ENCODE peak calls at places on chromosomes 13 and 19, in six cellular contexts. V, A, Q, G, U and I are unnamed samples.

GRCh38 chr19:28483197-28483596 is 729.8 kb downstream of the UQCRFS1 start:
- DNase-seq in V (no peak), A (no peak), Q (no peak), G (no peak), U (no peak), I (no peak)

GRCh38 chr13:113106666-113107065 is 1.1 kb downstream of the F7 start:
- DNase-seq in V (no peak), A (no peak), Q (no peak), G (no peak), U (no peak), I (no peak)

GRCh38 chr19:56751078-56751489 is 79.5 kb upstream of the ZNF835 start:
- DNase-seq in V (no peak), A (no peak), Q (no peak), G (no peak), U (peak), I (no peak)

GRCh38 chr13:98033277-98034247 is 80.1 kb downstream of the IPO5 start:
- DNase-seq in V (no peak), A (peak), Q (no peak), G (no peak), U (no peak), I (no peak)

GRCh38 chr19:8335343-8336071 is 7.6 kb downstream of the KANK3 start:
- DNase-seq in V (no peak), A (no peak), Q (no peak), G (no peak), U (no peak), I (no peak)

GRCh38 chr19:13574933-13575332 is 68.7 kb upstream of the CACNA1A start:
- DNase-seq in V (no peak), A (no peak), Q (no peak), G (no peak), U (no peak), I (no peak)

GRCh38 chr19:29745253-29745652 is 30.2 kb upstream of the C19orf12 start:
- DNase-seq in V (no peak), A (no peak), Q (no peak), G (no peak), U (no peak), I (no peak)

GRCh38 chr13:51585234-51585672 is 991 bp downstream of the WDFY2 start:
- DNase-seq in V (no peak), A (no peak), Q (no peak), G (no peak), U (no peak), I (no peak)

GRCh38 chr19:10740798-10741197 is 22.9 kb downstream of the DNM2 start:
- DNase-seq in V (no peak), A (peak), Q (no peak), G (no peak), U (no peak), I (no peak)

DNA sequence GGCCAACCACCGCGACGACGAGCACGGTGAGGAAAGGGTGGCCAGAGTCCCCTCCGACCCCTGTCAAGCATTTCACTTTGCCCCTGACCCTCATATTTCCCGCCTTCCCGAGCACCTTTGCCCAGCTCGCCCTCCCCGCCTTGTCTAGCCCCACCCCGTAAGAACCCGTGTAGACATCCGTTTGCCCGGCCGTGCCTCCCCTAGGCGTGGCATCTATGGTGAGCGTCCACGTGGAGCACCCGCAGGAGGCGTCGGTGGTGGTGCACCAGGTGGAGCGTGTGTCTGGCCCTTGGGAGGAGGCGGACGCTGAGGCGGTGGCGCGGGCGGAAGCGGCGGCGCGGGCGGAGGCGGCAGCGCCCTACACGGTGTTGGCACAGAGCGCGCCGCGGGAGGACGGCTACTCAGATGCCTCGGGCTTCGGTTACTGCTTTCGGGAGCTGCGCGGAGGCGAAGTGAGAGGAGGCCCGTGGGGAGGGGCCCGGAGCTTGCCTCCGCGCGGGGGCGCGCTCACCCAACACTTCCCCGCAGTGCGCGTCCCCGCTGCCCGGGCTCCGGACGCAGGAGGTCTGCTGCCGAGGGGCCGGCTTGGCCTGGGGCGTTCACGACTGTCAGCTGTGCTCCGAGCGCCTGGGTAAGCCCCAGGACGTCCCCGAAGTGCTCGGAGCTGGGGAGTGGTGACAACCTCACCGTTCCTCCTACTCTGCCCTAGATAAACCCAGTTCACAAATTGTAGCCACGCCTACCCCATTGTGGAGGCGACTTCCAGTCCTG is 4.2 kb downstream of the LTBP4 start:
- DNase-seq in V (peak), A (peak), Q (peak), G (peak), U (peak), I (peak)
- H3K27ac ChIP-seq in V (peak), A (peak), Q (peak), G (peak), U (no peak), I (peak)

GRCh38 chr19:32333227-32333626 is 12.2 kb upstream of the ZNF507 start:
- DNase-seq in V (no peak), A (no peak), Q (no peak), G (no peak), U (no peak), I (no peak)

GRCh38 chr19:32336259-32337111 is 8.9 kb upstream of the ZNF507 start:
- DNase-seq in V (no peak), A (no peak), Q (no peak), G (no peak), U (peak), I (no peak)

GRCh38 chr19:32339988-32340874 is 5.2 kb upstream of the ZNF507 start:
- DNase-seq in V (peak), A (peak), Q (peak), G (peak), U (peak), I (no peak)

GRCh38 chr19:32342695-32343094 is 2.7 kb upstream of the ZNF507 start:
- DNase-seq in V (no peak), A (no peak), Q (no peak), G (no peak), U (no peak), I (no peak)

DNA sequence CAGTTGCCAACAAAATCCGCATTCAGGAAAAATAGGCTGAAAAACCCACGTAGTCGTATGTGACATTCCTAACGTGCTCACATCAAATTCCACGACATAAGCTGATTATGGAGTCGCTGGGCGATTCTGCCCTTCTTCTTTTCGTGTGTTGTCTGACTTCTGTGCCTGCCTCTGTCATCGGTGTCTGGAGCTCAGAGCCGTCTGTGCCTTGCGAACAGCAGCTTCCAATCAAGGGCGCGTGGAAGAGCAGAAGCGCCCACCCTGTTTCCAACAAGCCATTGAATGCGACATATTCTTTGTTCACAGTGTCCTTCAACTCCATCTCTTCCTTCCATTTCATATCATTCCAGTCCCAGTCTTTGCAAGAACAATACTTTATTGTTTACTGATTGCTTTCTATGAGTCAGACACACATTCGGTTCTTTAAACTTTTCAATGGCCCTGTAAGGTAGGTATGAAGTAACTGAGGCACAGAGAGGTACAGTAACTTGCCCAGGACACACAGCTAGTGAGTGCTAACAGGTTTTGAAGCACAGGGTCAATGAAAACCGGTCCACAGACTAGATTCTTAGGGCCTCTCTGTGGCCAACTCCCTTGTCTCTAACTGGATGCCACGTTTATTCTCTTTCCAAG is 8.1 kb upstream of the ZNF507 start:
- DNase-seq in V (no peak), A (no peak), Q (no peak), G (no peak), U (no peak), I (no peak)
- H3K27ac ChIP-seq in V (no peak), A (no peak), Q (no peak), G (peak), U (no peak), I (no peak)

DNA sequence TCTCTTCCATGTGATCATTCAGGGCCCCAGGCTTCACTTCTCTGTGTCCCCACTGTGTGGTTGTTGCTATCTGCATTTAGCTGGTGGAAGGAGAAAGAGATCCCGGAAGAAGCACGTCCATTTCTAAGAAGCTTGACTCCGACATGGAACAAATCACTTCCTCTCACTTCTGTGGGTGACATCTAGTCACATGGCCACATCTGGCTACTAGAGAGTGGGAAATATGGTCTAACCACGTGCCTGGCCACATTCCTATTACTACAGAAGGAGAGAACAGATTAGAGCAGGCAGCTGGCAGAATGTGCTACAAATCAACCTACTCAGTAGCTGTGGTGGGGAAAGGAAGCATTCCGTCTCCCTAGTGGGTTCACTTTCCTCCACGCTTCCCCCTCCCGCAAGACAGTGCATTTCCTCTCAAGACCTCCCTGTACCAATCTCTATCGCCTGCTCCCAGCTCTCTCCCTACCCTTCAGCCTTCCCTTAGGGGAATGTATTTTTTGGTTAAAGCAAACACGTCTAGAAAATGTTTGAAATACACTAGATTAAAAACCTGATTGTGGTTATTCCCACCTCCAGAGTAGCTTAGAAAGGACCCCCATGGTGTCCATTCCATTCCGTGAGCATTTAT is 7.8 kb upstream of the AMER2 start:
- DNase-seq in V (no peak), A (no peak), Q (no peak), G (no peak), U (no peak), I (no peak)
- H3K27ac ChIP-seq in V (no peak), A (no peak), Q (no peak), G (no peak), U (no peak), I (no peak)

DNA sequence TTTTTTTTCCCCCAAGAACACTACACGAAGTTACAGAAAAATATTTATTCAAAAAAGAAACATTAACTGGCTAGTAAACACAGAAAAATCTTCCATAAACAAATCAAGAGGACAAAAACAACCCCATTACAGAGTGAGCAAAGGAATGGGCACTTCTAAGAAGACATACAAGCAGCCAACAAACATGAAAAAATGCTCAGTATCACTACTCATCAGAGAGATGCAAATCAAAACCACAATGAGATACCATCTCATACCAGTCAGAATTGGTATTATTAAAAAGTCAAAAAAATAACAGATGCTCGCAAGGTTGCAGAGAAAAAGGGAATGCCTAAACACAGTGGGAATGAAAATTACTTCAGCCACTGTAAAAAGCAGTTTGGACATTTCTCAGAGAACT is 131.7 kb downstream of the UGGT2 start:
- DNase-seq in V (no peak), A (no peak), Q (no peak), G (no peak), U (no peak), I (no peak)
- H3K27ac ChIP-seq in V (no peak), A (no peak), Q (no peak), G (no peak), U (no peak), I (no peak)

DNA sequence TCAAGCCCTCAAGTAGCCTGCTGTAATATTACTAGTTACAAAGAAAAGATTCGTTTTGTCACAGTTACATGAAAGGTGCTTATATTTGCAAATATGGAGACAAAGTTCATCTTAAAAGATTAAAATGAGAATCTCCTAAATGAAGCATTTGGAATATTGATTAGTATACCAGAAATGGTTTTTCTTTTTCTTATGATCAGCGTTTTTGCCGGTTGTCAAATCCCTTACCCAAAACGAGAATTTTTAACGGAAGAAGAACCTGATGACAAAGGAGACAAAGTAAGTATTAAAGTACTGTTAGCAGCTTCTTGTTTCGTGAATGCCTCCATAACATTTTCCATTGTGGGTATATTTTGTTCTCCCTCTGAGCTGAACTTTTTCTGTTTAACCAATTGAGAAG is 147.1 kb downstream of the CDK8 start:
- DNase-seq in V (no peak), A (no peak), Q (no peak), G (no peak), U (no peak), I (no peak)
- H3K27ac ChIP-seq in V (no peak), A (no peak), Q (no peak), G (no peak), U (no peak), I (no peak)

DNA sequence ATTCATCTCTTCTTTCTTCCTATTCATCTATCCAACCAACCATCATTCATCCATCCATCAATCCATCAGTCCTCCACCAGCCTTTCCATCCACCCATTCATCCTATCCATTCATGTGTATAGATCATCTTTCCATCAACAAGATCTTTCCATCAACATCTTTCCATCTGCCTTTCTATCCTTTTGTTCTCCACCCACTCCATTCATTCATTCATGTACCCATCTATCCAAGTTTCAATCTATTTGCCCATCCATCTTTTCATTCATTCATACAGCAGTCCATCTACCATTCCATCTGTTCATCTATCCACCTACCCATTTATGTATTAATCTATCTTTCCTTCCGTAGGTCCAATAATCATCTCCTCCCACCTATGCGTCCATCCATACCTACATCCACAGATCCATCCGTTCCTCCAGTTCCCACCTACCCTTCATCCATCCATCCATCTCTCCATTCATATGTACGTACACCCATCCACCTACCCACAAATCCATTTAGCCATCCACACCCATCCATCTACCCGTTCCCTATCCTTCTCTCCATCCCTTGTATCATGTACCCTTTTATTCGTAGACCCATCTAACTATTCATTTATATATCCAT is 53.3 kb downstream of the RYR1 start:
- DNase-seq in V (no peak), A (no peak), Q (no peak), G (no peak), U (no peak), I (no peak)
- H3K27ac ChIP-seq in V (no peak), A (no peak), Q (no peak), G (no peak), U (no peak), I (no peak)

GRCh38 chr13:33725340-33725739 is 92.6 kb upstream of the RFC3 start:
- DNase-seq in V (no peak), A (no peak), Q (no peak), G (no peak), U (no peak), I (no peak)

GRCh38 chr13:33723772-33724435 is 94.0 kb upstream of the RFC3 start:
- DNase-seq in V (peak), A (peak), Q (peak), G (peak), U (peak), I (peak)

GRCh38 chr13:33723365-33723764 is 94.6 kb upstream of the RFC3 start:
- DNase-seq in V (no peak), A (no peak), Q (no peak), G (no peak), U (no peak), I (no peak)

GRCh38 chr13:33722216-33722900 is 95.6 kb upstream of the RFC3 start:
- DNase-seq in V (no peak), A (no peak), Q (no peak), G (no peak), U (no peak), I (no peak)

GRCh38 chr13:33721719-33722118 is 96.2 kb upstream of the RFC3 start:
- DNase-seq in V (no peak), A (no peak), Q (no peak), G (no peak), U (no peak), I (no peak)
- H3K27ac ChIP-seq in V (no peak), A (peak), Q (peak), G (peak), U (no peak), I (peak)

DNA sequence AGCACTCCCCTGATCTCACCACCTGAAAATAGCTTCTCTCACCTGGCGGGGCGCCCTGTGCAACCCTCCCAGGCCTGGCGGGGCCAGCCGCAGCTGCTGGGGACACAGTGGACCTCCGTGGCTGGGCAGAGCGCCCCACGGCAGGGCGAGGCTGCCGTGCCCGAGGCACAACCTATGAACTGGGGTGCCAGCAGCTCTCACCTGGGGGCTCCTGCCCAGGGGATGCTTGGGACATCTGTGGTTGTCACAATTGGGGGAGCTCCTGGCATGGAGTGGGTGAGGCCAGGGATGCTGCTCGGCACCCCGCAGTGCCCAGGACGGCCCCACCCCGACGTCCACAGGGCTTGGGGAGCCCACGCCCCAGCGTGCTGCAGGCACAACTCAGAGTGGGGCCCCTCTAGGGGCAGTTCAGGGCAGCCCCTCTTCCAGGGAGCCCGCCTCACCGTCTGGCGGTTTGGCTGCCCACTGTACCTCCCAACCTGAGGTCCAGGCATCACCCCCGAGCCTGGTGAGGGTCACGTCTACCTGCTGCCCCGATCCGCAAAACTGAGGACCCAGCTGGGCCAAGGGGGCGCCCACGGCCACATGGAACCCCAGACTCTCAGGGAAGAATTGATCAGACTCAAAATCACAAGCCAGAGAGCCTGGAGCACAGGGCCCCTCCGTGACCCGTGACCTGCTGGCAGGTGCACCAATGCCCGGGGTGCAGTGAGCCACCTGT is 5.7 kb downstream of the TMEM259 start:
- DNase-seq in V (no peak), A (no peak), Q (no peak), G (no peak), U (no peak), I (no peak)
- H3K27ac ChIP-seq in V (no peak), A (no peak), Q (peak), G (no peak), U (no peak), I (no peak)

GRCh38 chr19:54457773-54458647 is 5.6 kb downstream of the LENG9 start:
- DNase-seq in V (no peak), A (no peak), Q (no peak), G (no peak), U (no peak), I (no peak)

GRCh38 chr19:54460230-54461005 is 3.2 kb downstream of the LENG9 start:
- DNase-seq in V (no peak), A (no peak), Q (no peak), G (no peak), U (no peak), I (no peak)

GRCh38 chr19:54461201-54462071 is 2.1 kb downstream of the LENG9 start:
- DNase-seq in V (no peak), A (no peak), Q (no peak), G (no peak), U (peak), I (no peak)

GRCh38 chr19:54458648-54459281 is 4.8 kb downstream of the LENG9 start:
- DNase-seq in V (no peak), A (no peak), Q (no peak), G (no peak), U (peak), I (no peak)

GRCh38 chr19:54459282-54460229 is 4.0 kb downstream of the LENG9 start:
- DNase-seq in V (no peak), A (no peak), Q (no peak), G (no peak), U (no peak), I (no peak)
- H3K27ac ChIP-seq in V (no peak), A (no peak), Q (peak), G (peak), U (no peak), I (no peak)